ENCODE peak calls at places on chromosomes 13 and 19, in four cellular contexts. X is DMS153, C is NCI-H345, G is globus pallidus. Z is an unnamed sample.

GRCh38 chr19:38792250-38793111 is 3.5 kb downstream of the LGALS7B start:
- DNase-seq in X (no peak), C (no peak), G (no peak), Z (peak)

GRCh38 chr19:13022111-13022858 is 27.0 kb downstream of the NFIX start:
- DNase-seq in X (no peak), C (no peak), G (no peak), Z (no peak)

GRCh38 chr19:10691883-10692282 is 9.4 kb upstream of the QTRT1 start:
- DNase-seq in X (no peak), C (no peak), G (no peak), Z (no peak)

GRCh38 chr13:21657538-21657937 is 13.3 kb upstream of the FGF9 start:
- DNase-seq in X (no peak), C (no peak), G (no peak), Z (no peak)

GRCh38 chr13:27170221-27170520 is 1.4 kb downstream of the USP12 start:
- DNase-seq in X (no peak), C (no peak), G (no peak), Z (no peak)

GRCh38 chr19:1139126-1139525 is 34.9 kb downstream of the SBNO2 start:
- DNase-seq in X (no peak), C (no peak), G (no peak), Z (no peak)

GRCh38 chr13:34208326-34208725 is 390.4 kb downstream of the RFC3 start:
- DNase-seq in X (no peak), C (no peak), G (no peak), Z (no peak)

GRCh38 chr13:75635621-75636338 is at the start of gene LMO7:
- DNase-seq in X (no peak), C (peak), G (peak), Z (peak)

GRCh38 chr13:67184247-67184646 is 45.9 kb downstream of the PCDH9 start:
- DNase-seq in X (no peak), C (no peak), G (no peak), Z (no peak)

GRCh38 chr19:11052391-11052790 is 36.9 kb upstream of the LDLR start:
- DNase-seq in X (no peak), C (no peak), G (no peak), Z (no peak)

GRCh38 chr19:16899566-16900075 is 10.8 kb downstream of the F2RL3 start:
- DNase-seq in X (no peak), C (no peak), G (no peak), Z (no peak)

GRCh38 chr13:96229356-96229755 is 139.4 kb downstream of the HS6ST3 start:
- DNase-seq in X (peak), C (no peak), G (no peak), Z (no peak)

GRCh38 chr19:13172335-13173128 is 22.3 kb downstream of the IER2 start:
- DNase-seq in X (peak), C (no peak), G (no peak), Z (peak)

GRCh38 chr13:29946093-29946492 is 95.7 kb upstream of the UBL3 start:
- DNase-seq in X (no peak), C (no peak), G (peak), Z (no peak)

GRCh38 chr13:105069106-105069505 is 1466.4 kb downstream of the EFNB2 start:
- DNase-seq in X (no peak), C (no peak), G (no peak), Z (no peak)

GRCh38 chr13:39900106-39900750 is 244.8 kb downstream of the COG6 start:
- DNase-seq in X (no peak), C (no peak), G (no peak), Z (no peak)

GRCh38 chr13:43405457-43405856 is 381.3 kb downstream of the ENOX1 start:
- DNase-seq in X (no peak), C (no peak), G (no peak), Z (no peak)

GRCh38 chr19:49387936-49388372 is at the start of gene KASH5:
- DNase-seq in X (peak), C (no peak), G (peak), Z (peak)

GRCh38 chr19:40147693-40148347 is 43.4 kb upstream of the MAP3K10 start:
- DNase-seq in X (no peak), C (no peak), G (no peak), Z (no peak)

GRCh38 chr19:12265921-12266704 is 28.6 kb downstream of the ZNF44 start:
- DNase-seq in X (no peak), C (no peak), G (no peak), Z (no peak)

GRCh38 chr13:35926859-35927530 is 204.2 kb downstream of the DCLK1 start:
- DNase-seq in X (no peak), C (no peak), G (no peak), Z (no peak)

Z was measured in upper lobe of right lung.